ENCODE peak calls at places on chromosome 14, in eight cellular contexts. B, U, L, R, A, X, E and M are unnamed samples.

GRCh38 chr14:104135904-104136471 is 2.4 kb upstream of the KIF26A start:
- DNase-seq in B (no peak), U (no peak), L (no peak), R (no peak), A (no peak), X (peak), E (no peak), M (peak)

GRCh38 chr14:71143391-71144290 is 236.4 kb downstream of the PCNX1 start:
- DNase-seq in B (no peak), U (peak), L (no peak), R (no peak), A (no peak), X (peak), E (no peak), M (no peak)

GRCh38 chr14:100890044-100890443 is 13.5 kb downstream of the RTL1 start:
- DNase-seq in B (no peak), U (no peak), L (no peak), R (no peak), A (no peak), X (no peak), E (no peak), M (no peak)

GRCh38 chr14:99569725-99570541 is 34.1 kb downstream of the CCDC85C start:
- DNase-seq in B (no peak), U (no peak), L (no peak), R (no peak), A (no peak), X (no peak), E (no peak), M (no peak)

GRCh38 chr14:102774391-102775153 is 2.7 kb upstream of the TRAF3 start:
- DNase-seq in B (peak), U (no peak), L (peak), R (peak), A (peak), X (peak), E (no peak), M (peak)

GRCh38 chr14:23402296-23403138 is 5.6 kb downstream of the MYH6 start:
- DNase-seq in B (no peak), U (no peak), L (no peak), R (no peak), A (no peak), X (peak), E (no peak), M (no peak)

GRCh38 chr14:99412122-99413061 is 68.3 kb downstream of the SETD3 start:
- DNase-seq in B (no peak), U (no peak), L (no peak), R (no peak), A (no peak), X (no peak), E (no peak), M (no peak)

GRCh38 chr14:105935384-105935783 is 409.0 kb downstream of the TMEM121 start:
- DNase-seq in B (no peak), U (no peak), L (no peak), R (no peak), A (no peak), X (no peak), E (no peak), M (no peak)

GRCh38 chr14:60095781-60096450 is 4.2 kb downstream of the PCNX4 start:
- DNase-seq in B (no peak), U (peak), L (no peak), R (peak), A (no peak), X (no peak), E (no peak), M (no peak)

GRCh38 chr14:97162621-97163020 is 365.4 kb downstream of the VRK1 start:
- DNase-seq in B (no peak), U (no peak), L (no peak), R (no peak), A (no peak), X (no peak), E (no peak), M (no peak)

GRCh38 chr14:55255979-55256378 is 15.2 kb upstream of the FBXO34 start:
- DNase-seq in B (no peak), U (no peak), L (no peak), R (no peak), A (no peak), X (no peak), E (no peak), M (no peak)

GRCh38 chr14:93683241-93683640 is 105.0 kb downstream of the PRIMA1 start:
- DNase-seq in B (no peak), U (no peak), L (no peak), R (no peak), A (no peak), X (no peak), E (no peak), M (peak)

GRCh38 chr14:54976316-54976715 is 50.6 kb downstream of the WDHD1 start:
- DNase-seq in B (no peak), U (peak), L (no peak), R (no peak), A (no peak), X (no peak), E (no peak), M (peak)

GRCh38 chr14:100709252-100709955 is 17.3 kb upstream of the DLK1 start:
- DNase-seq in B (no peak), U (no peak), L (no peak), R (peak), A (no peak), X (no peak), E (no peak), M (no peak)

GRCh38 chr14:29895591-29896043 is 32.0 kb downstream of the PRKD1 start:
- DNase-seq in B (no peak), U (no peak), L (no peak), R (no peak), A (no peak), X (no peak), E (no peak), M (no peak)

GRCh38 chr14:54058501-54058900 is 101.9 kb upstream of the BMP4 start:
- DNase-seq in B (no peak), U (no peak), L (no peak), R (no peak), A (no peak), X (no peak), E (no peak), M (no peak)

GRCh38 chr14:32137883-32138282 is 60.8 kb downstream of the ARHGAP5 start:
- DNase-seq in B (no peak), U (no peak), L (no peak), R (no peak), A (no peak), X (no peak), E (no peak), M (no peak)

GRCh38 chr14:70052990-70053389 is 135.8 kb downstream of the SLC8A3 start:
- DNase-seq in B (no peak), U (no peak), L (no peak), R (peak), A (peak), X (no peak), E (no peak), M (peak)

GRCh38 chr14:67532998-67533753 is at the start of gene PLEKHH1:
- DNase-seq in B (peak), U (no peak), L (peak), R (peak), A (peak), X (peak), E (peak), M (peak)

GRCh38 chr14:80415636-80416035 is 204.3 kb upstream of the DIO2 start:
- DNase-seq in B (no peak), U (no peak), L (no peak), R (no peak), A (no peak), X (no peak), E (no peak), M (no peak)

GRCh38 chr14:24132061-24132685 is 1.7 kb downstream of the FITM1 start:
- DNase-seq in B (peak), U (no peak), L (no peak), R (no peak), A (no peak), X (no peak), E (no peak), M (no peak)

GRCh38 chr14:89956294-89957009 is 725 bp downstream of the TDP1 start:
- DNase-seq in B (peak), U (peak), L (peak), R (peak), A (peak), X (peak), E (peak), M (peak)

GRCh38 chr14:101426466-101426865 is 134.8 kb upstream of the DIO3 start:
- DNase-seq in B (no peak), U (no peak), L (no peak), R (no peak), A (no peak), X (no peak), E (no peak), M (no peak)

GRCh38 chr14:72500234-72500838 is 393.6 kb downstream of the DPF3 start:
- DNase-seq in B (no peak), U (no peak), L (no peak), R (no peak), A (no peak), X (no peak), E (no peak), M (no peak)

GRCh38 chr14:57851354-57851753 is 14.5 kb downstream of the SLC35F4 start:
- DNase-seq in B (no peak), U (no peak), L (no peak), R (no peak), A (no peak), X (no peak), E (no peak), M (no peak)

GRCh38 chr14:41549821-41550597 is 56.7 kb upstream of the LRFN5 start:
- DNase-seq in B (no peak), U (no peak), L (no peak), R (no peak), A (no peak), X (no peak), E (no peak), M (peak)

GRCh38 chr14:37594916-37595808 is at the start of the genes FOXA1 and TTC6:
- DNase-seq in B (peak), U (no peak), L (no peak), R (peak), A (no peak), X (no peak), E (no peak), M (peak)

GRCh38 chr14:74562515-74563232 is 49.4 kb downstream of the LTBP2 start:
- DNase-seq in B (no peak), U (no peak), L (no peak), R (no peak), A (no peak), X (no peak), E (no peak), M (no peak)

GRCh38 chr14:71318097-71318459 is 410.8 kb downstream of the PCNX1 start:
- DNase-seq in B (no peak), U (no peak), L (no peak), R (no peak), A (no peak), X (no peak), E (no peak), M (no peak)

GRCh38 chr14:77123381-77124344 is 17.9 kb downstream of the ZDHHC22 start:
- DNase-seq in B (peak), U (no peak), L (no peak), R (no peak), A (no peak), X (no peak), E (no peak), M (no peak)

GRCh38 chr14:62189698-62190097 is 427.5 kb downstream of the SNAPC1 start:
- DNase-seq in B (no peak), U (no peak), L (no peak), R (peak), A (no peak), X (no peak), E (no peak), M (no peak)

GRCh38 chr14:88198441-88198840 is 124.6 kb downstream of the KCNK10 start:
- DNase-seq in B (peak), U (no peak), L (no peak), R (no peak), A (no peak), X (no peak), E (no peak), M (no peak)